ENCODE peak calls at places on chromosomes 1 and 21, in five cellular contexts. One of them, this sample, is unnamed.

GRCh38 chr1:30106125-30106524 is 617.3 kb downstream of the MATN1 start:
- DNase-seq in mammary epithelial cell: no peak
- DNase-seq in H1: peak; percentile 47
- DNase-seq in progenitor cell of endocrine pancreas: peak; percentile 61
- DNase-seq in HFF-Myc: no peak
- DNase-seq in this sample: peak; percentile 22

GRCh38 chr1:34872133-34872503 is 12.6 kb upstream of the SMIM12 start:
- DNase-seq in progenitor cell of endocrine pancreas: no peak
- DNase-seq in H1: no peak
- DNase-seq in HFF-Myc: no peak
- DNase-seq in mammary epithelial cell: no peak
- DNase-seq in this sample: no peak

GRCh38 chr1:165259236-165259635 is 97.3 kb downstream of the LMX1A start:
- DNase-seq in H1: no peak
- DNase-seq in progenitor cell of endocrine pancreas: no peak
- DNase-seq in mammary epithelial cell: no peak
- DNase-seq in HFF-Myc: no peak
- DNase-seq in this sample: peak; percentile 38

GRCh38 chr1:154207262-154207661 is 1.1 kb upstream of the CFAP141 start:
- DNase-seq in H1: no peak
- DNase-seq in mammary epithelial cell: no peak
- DNase-seq in HFF-Myc: no peak
- DNase-seq in progenitor cell of endocrine pancreas: no peak
- DNase-seq in this sample: no peak

GRCh38 chr21:33406493-33406892 is 3.3 kb downstream of the IFNGR2 start:
- DNase-seq in HFF-Myc: no peak
- DNase-seq in progenitor cell of endocrine pancreas: no peak
- DNase-seq in mammary epithelial cell: no peak
- DNase-seq in H1: no peak
- DNase-seq in this sample: no peak

GRCh38 chr1:109149874-109150601 is 36.1 kb downstream of the ELAPOR1 start:
- DNase-seq in progenitor cell of endocrine pancreas: no peak
- DNase-seq in mammary epithelial cell: no peak
- DNase-seq in H1: no peak
- DNase-seq in HFF-Myc: no peak
- DNase-seq in this sample: no peak

GRCh38 chr1:18240906-18241305 is 133.3 kb downstream of the IGSF21 start:
- DNase-seq in HFF-Myc: no peak
- DNase-seq in progenitor cell of endocrine pancreas: no peak
- DNase-seq in H1: no peak
- DNase-seq in mammary epithelial cell: no peak
- DNase-seq in this sample: no peak

GRCh38 chr21:46604975-46605758 is at the start of gene S100B:
- DNase-seq in mammary epithelial cell: no peak
- DNase-seq in progenitor cell of endocrine pancreas: no peak
- DNase-seq in H1: no peak
- DNase-seq in HFF-Myc: no peak
- DNase-seq in this sample: no peak

GRCh38 chr1:241985787-241986186 is 13.1 kb downstream of the MAP1LC3C start:
- DNase-seq in mammary epithelial cell: peak; percentile 40
- DNase-seq in HFF-Myc: no peak
- DNase-seq in progenitor cell of endocrine pancreas: no peak
- DNase-seq in H1: no peak
- DNase-seq in this sample: peak; percentile 80

GRCh38 chr1:109112056-109112651 is 1.8 kb upstream of the ELAPOR1 start:
- DNase-seq in HFF-Myc: no peak
- DNase-seq in progenitor cell of endocrine pancreas: no peak
- DNase-seq in mammary epithelial cell: peak; percentile 28
- DNase-seq in H1: no peak
- DNase-seq in this sample: peak; percentile 56

GRCh38 chr1:17258116-17258757 is 9.3 kb downstream of the PADI3 start:
- DNase-seq in H1: no peak
- DNase-seq in progenitor cell of endocrine pancreas: no peak
- DNase-seq in HFF-Myc: peak; percentile 55
- DNase-seq in mammary epithelial cell: no peak
- DNase-seq in this sample: no peak

GRCh38 chr1:24443241-24443656 is 27.6 kb downstream of the NIPAL3 start:
- DNase-seq in mammary epithelial cell: no peak
- DNase-seq in H1: no peak
- DNase-seq in HFF-Myc: no peak
- DNase-seq in progenitor cell of endocrine pancreas: no peak
- DNase-seq in this sample: no peak

GRCh38 chr21:39373634-39374033 is 24.7 kb upstream of the HMGN1 start:
- DNase-seq in HFF-Myc: no peak
- DNase-seq in mammary epithelial cell: peak; percentile 58
- DNase-seq in H1: no peak
- DNase-seq in progenitor cell of endocrine pancreas: no peak
- DNase-seq in this sample: peak; percentile 39

GRCh38 chr1:229094476-229095311 is 176.2 kb upstream of the RAB4A start:
- DNase-seq in HFF-Myc: peak; percentile 86
- DNase-seq in H1: no peak
- DNase-seq in progenitor cell of endocrine pancreas: no peak
- DNase-seq in mammary epithelial cell: peak; percentile 53
- DNase-seq in this sample: no peak

GRCh38 chr1:206521002-206521585 is 13.8 kb downstream of the RASSF5 start:
- DNase-seq in mammary epithelial cell: no peak
- DNase-seq in progenitor cell of endocrine pancreas: no peak
- DNase-seq in H1: no peak
- DNase-seq in HFF-Myc: no peak
- DNase-seq in this sample: no peak

GRCh38 chr1:18936814-18937481 is 19.5 kb downstream of the IFFO2 start:
- DNase-seq in mammary epithelial cell: peak; percentile 83
- DNase-seq in H1: no peak
- DNase-seq in HFF-Myc: no peak
- DNase-seq in progenitor cell of endocrine pancreas: no peak
- DNase-seq in this sample: no peak

GRCh38 chr1:183139281-183139942 is 46.7 kb upstream of the LAMC2 start:
- DNase-seq in mammary epithelial cell: peak; percentile 84
- DNase-seq in HFF-Myc: peak; percentile 47
- DNase-seq in progenitor cell of endocrine pancreas: no peak
- DNase-seq in H1: no peak
- DNase-seq in this sample: peak; percentile 81

GRCh38 chr1:42081475-42081874 is 71.7 kb upstream of the GUCA2B start:
- DNase-seq in mammary epithelial cell: no peak
- DNase-seq in H1: no peak
- DNase-seq in progenitor cell of endocrine pancreas: no peak
- DNase-seq in HFF-Myc: no peak
- DNase-seq in this sample: no peak

GRCh38 chr1:66693856-66694255 is 58.4 kb upstream of the DYNLT5 start:
- DNase-seq in HFF-Myc: no peak
- DNase-seq in mammary epithelial cell: no peak
- DNase-seq in progenitor cell of endocrine pancreas: no peak
- DNase-seq in H1: no peak
- DNase-seq in this sample: no peak

GRCh38 chr1:62110198-62110817 is 84.3 kb upstream of the L1TD1 start:
- DNase-seq in HFF-Myc: no peak
- DNase-seq in mammary epithelial cell: no peak
- DNase-seq in progenitor cell of endocrine pancreas: no peak
- DNase-seq in H1: no peak
- DNase-seq in this sample: no peak

GRCh38 chr1:170604065-170604464 is 59.9 kb upstream of the PRRX1 start:
- DNase-seq in progenitor cell of endocrine pancreas: no peak
- DNase-seq in HFF-Myc: no peak
- DNase-seq in mammary epithelial cell: no peak
- DNase-seq in H1: no peak
- DNase-seq in this sample: no peak

GRCh38 chr1:228029281-228029680 is 22.5 kb downstream of the WNT3A start:
- DNase-seq in HFF-Myc: no peak
- DNase-seq in H1: no peak
- DNase-seq in progenitor cell of endocrine pancreas: no peak
- DNase-seq in mammary epithelial cell: no peak
- DNase-seq in this sample: no peak

GRCh38 chr1:46174448-46175231 is at the start of gene TSPAN1:
- DNase-seq in HFF-Myc: no peak
- DNase-seq in mammary epithelial cell: peak; percentile 61
- DNase-seq in H1: no peak
- DNase-seq in progenitor cell of endocrine pancreas: no peak
- DNase-seq in this sample: peak; percentile 91

GRCh38 chr1:116491985-116492811 is 78.6 kb downstream of the CD58 start:
- DNase-seq in H1: no peak
- DNase-seq in HFF-Myc: no peak
- DNase-seq in mammary epithelial cell: no peak
- DNase-seq in progenitor cell of endocrine pancreas: no peak
- DNase-seq in this sample: no peak

GRCh38 chr1:214550339-214551051 is 907 bp downstream of the PTPN14 start:
- DNase-seq in H1: no peak
- DNase-seq in progenitor cell of endocrine pancreas: no peak
- DNase-seq in mammary epithelial cell: no peak
- DNase-seq in HFF-Myc: no peak
- DNase-seq in this sample: no peak

GRCh38 chr1:196043268-196043667 is 565.0 kb downstream of the KCNT2 start:
- DNase-seq in progenitor cell of endocrine pancreas: no peak
- DNase-seq in H1: no peak
- DNase-seq in mammary epithelial cell: peak; percentile 37
- DNase-seq in HFF-Myc: no peak
- DNase-seq in this sample: no peak

GRCh38 chr1:236830116-236830515 is 35.0 kb downstream of the MTR start:
- DNase-seq in H1: no peak
- DNase-seq in HFF-Myc: no peak
- DNase-seq in mammary epithelial cell: no peak
- DNase-seq in progenitor cell of endocrine pancreas: no peak
- DNase-seq in this sample: no peak

GRCh38 chr1:23026573-23026972 is 7.3 kb downstream of the KDM1A start:
- DNase-seq in progenitor cell of endocrine pancreas: no peak
- DNase-seq in H1: no peak
- DNase-seq in HFF-Myc: no peak
- DNase-seq in mammary epithelial cell: peak; percentile 48
- DNase-seq in this sample: no peak

GRCh38 chr1:47791879-47792608 is 205.1 kb downstream of the TRABD2B start:
- DNase-seq in mammary epithelial cell: peak; percentile 63
- DNase-seq in HFF-Myc: no peak
- DNase-seq in H1: no peak
- DNase-seq in progenitor cell of endocrine pancreas: no peak
- DNase-seq in this sample: peak; percentile 57

GRCh38 chr1:246332078-246332477 is 175.0 kb downstream of the SMYD3 start:
- DNase-seq in progenitor cell of endocrine pancreas: no peak
- DNase-seq in HFF-Myc: no peak
- DNase-seq in H1: no peak
- DNase-seq in mammary epithelial cell: no peak
- DNase-seq in this sample: no peak
- TF ChIP-seq CTCF in progenitor cell of endocrine pancreas: no peak
- TF ChIP-seq CTCF in HFF-Myc: no peak
- TF ChIP-seq CTCF in H1: no peak
- TF ChIP-seq CTCF in mammary epithelial cell: no peak
- TF ChIP-seq CTCF in this sample: no peak

GRCh38 chr1:94329986-94330385 is 88.2 kb upstream of the ABCD3 start:
- DNase-seq in progenitor cell of endocrine pancreas: no peak
- DNase-seq in H1: no peak
- DNase-seq in mammary epithelial cell: no peak
- DNase-seq in HFF-Myc: no peak
- DNase-seq in this sample: peak; percentile 56
- TF ChIP-seq CTCF in progenitor cell of endocrine pancreas: peak; percentile 49
- TF ChIP-seq CTCF in H1: peak; percentile 59
- TF ChIP-seq CTCF in mammary epithelial cell: peak; percentile 28
- TF ChIP-seq CTCF in HFF-Myc: peak; percentile 54
- TF ChIP-seq CTCF in this sample: peak; percentile 38

GRCh38 chr1:94702440-94702810 is 117.7 kb upstream of the SLC44A3 start:
- DNase-seq in progenitor cell of endocrine pancreas: no peak
- DNase-seq in HFF-Myc: peak; percentile 65
- DNase-seq in mammary epithelial cell: no peak
- DNase-seq in H1: no peak
- DNase-seq in this sample: no peak

GRCh38 chr1:94698341-94698740 is 121.8 kb upstream of the SLC44A3 start:
- DNase-seq in H1: no peak
- DNase-seq in progenitor cell of endocrine pancreas: no peak
- DNase-seq in mammary epithelial cell: no peak
- DNase-seq in HFF-Myc: no peak
- DNase-seq in this sample: no peak

GRCh38 chr1:94701796-94702439 is 118.2 kb upstream of the SLC44A3 start:
- DNase-seq in H1: no peak
- DNase-seq in progenitor cell of endocrine pancreas: no peak
- DNase-seq in mammary epithelial cell: no peak
- DNase-seq in HFF-Myc: no peak
- DNase-seq in this sample: no peak

GRCh38 chr1:94697839-94698238 is 122.3 kb upstream of the SLC44A3 start:
- DNase-seq in progenitor cell of endocrine pancreas: no peak
- DNase-seq in HFF-Myc: no peak
- DNase-seq in H1: no peak
- DNase-seq in mammary epithelial cell: no peak
- DNase-seq in this sample: no peak

DNA sequence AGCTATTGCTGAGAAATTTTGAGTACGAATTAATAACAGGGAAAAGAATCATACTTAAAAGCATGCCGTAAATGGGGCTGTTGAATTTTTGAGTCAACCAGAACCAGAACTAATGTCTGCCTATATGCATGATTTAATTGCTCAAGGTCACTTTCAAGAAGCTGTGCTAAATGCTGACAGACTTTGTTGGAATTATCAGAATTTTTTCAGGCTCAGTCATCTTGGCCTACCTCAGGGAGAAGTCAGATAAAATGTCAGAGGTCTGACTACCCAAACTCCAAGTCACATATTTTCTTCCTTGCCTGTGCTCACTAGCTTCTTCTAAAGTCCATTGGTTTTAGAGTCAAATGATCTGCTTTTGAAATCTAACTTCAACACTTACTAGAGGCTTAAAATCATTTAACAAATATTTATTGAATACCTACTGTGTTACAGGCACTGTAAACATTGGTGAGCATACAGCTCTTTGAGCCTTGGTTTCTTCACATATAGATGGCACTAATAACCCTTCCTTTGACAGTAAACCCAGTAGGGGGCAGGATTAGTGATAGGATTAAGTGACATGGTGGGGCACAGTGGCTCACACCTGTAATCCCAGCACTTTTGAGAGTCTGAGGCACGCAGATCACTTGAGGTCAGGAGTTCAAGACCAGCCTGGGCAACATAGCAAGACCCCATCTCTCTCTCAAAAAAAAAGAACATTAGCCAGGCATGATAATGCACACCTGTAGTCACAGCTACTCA is 121.2 kb upstream of the SLC44A3 start:
- DNase-seq in mammary epithelial cell: no peak
- DNase-seq in HFF-Myc: no peak
- DNase-seq in progenitor cell of endocrine pancreas: no peak
- DNase-seq in H1: no peak
- DNase-seq in this sample: no peak
- TF ChIP-seq CTCF in mammary epithelial cell: no peak
- TF ChIP-seq CTCF in HFF-Myc: no peak
- TF ChIP-seq CTCF in progenitor cell of endocrine pancreas: no peak
- TF ChIP-seq CTCF in H1: no peak
- TF ChIP-seq CTCF in this sample: no peak

GRCh38 chr1:39637301-39637700 is 2.1 kb downstream of the HEYL start:
- DNase-seq in HFF-Myc: no peak
- DNase-seq in progenitor cell of endocrine pancreas: no peak
- DNase-seq in H1: no peak
- DNase-seq in mammary epithelial cell: no peak
- DNase-seq in this sample: no peak

GRCh38 chr1:39642796-39643195 is 3.4 kb upstream of the HEYL start:
- DNase-seq in mammary epithelial cell: no peak
- DNase-seq in progenitor cell of endocrine pancreas: no peak
- DNase-seq in HFF-Myc: no peak
- DNase-seq in H1: no peak
- DNase-seq in this sample: no peak

GRCh38 chr1:39638965-39639332 is 494 bp downstream of the HEYL start:
- DNase-seq in HFF-Myc: no peak
- DNase-seq in mammary epithelial cell: no peak
- DNase-seq in progenitor cell of endocrine pancreas: no peak
- DNase-seq in H1: no peak
- DNase-seq in this sample: no peak

GRCh38 chr1:39640861-39641260 is 1.4 kb upstream of the HEYL start:
- DNase-seq in H1: no peak
- DNase-seq in progenitor cell of endocrine pancreas: no peak
- DNase-seq in HFF-Myc: no peak
- DNase-seq in mammary epithelial cell: no peak
- DNase-seq in this sample: no peak

GRCh38 chr1:39639333-39640130 is at the start of gene HEYL:
- DNase-seq in mammary epithelial cell: no peak
- DNase-seq in H1: peak; percentile 44
- DNase-seq in HFF-Myc: no peak
- DNase-seq in progenitor cell of endocrine pancreas: peak; percentile 55
- DNase-seq in this sample: no peak
- TF ChIP-seq CTCF in mammary epithelial cell: no peak
- TF ChIP-seq CTCF in H1: peak; percentile 70
- TF ChIP-seq CTCF in HFF-Myc: peak; percentile 29
- TF ChIP-seq CTCF in progenitor cell of endocrine pancreas: peak; percentile 58
- TF ChIP-seq CTCF in this sample: no peak